ENCODE peak calls at places on chromosomes 16 and 17, in four cellular contexts. D is mesendoderm, F is IMR-90, O is endodermal cell. C is an unnamed sample.

GRCh38 chr16:4646773-4647660 is 22.4 kb downstream of the MGRN1 start:
- DNase-seq in D (no peak), F (no peak), O (no peak), C (no peak)

GRCh38 chr16:2060346-2060745 is 12.6 kb downstream of the TSC2 start:
- DNase-seq in D (no peak), O (no peak), F (no peak), C (no peak)

GRCh38 chr16:88049561-88050545 is 98.6 kb downstream of the BANP start:
- DNase-seq in F (no peak), D (no peak), O (no peak), C (no peak)

GRCh38 chr17:78674156-78674555 is 97.0 kb upstream of the DNAH17 start:
- DNase-seq in O (no peak), F (no peak), D (no peak), C (no peak)

GRCh38 chr16:11361751-11362742 is 16.8 kb downstream of the RMI2 start:
- DNase-seq in D (no peak), F (no peak), O (no peak), C (no peak)

GRCh38 chr16:9340402-9341095 is 249.1 kb downstream of the HAPSTR1 start:
- DNase-seq in F (no peak), O (no peak), D (no peak), C (no peak)

GRCh38 chr16:89166696-89167424 is 4.7 kb upstream of the CDH15 start:
- DNase-seq in O (no peak), D (no peak), F (no peak), C (no peak)

GRCh38 chr17:44589316-44590071 is 32.2 kb downstream of the FZD2 start:
- DNase-seq in D (no peak), F (peak), O (no peak), C (peak)

GRCh38 chr16:51393381-51394005 is 242.4 kb upstream of the SALL1 start:
- DNase-seq in O (no peak), D (no peak), F (peak), C (peak)

GRCh38 chr17:3033248-3033640 is 30.2 kb downstream of the OR1D5 start:
- DNase-seq in D (no peak), O (peak), F (no peak), C (no peak)

GRCh38 chr16:67967956-67968439 is 439 bp downstream of the SLC12A4 start:
- DNase-seq in F (peak), D (peak), O (peak), C (peak)

GRCh38 chr17:32692179-32692578 is 184.7 kb downstream of the MYO1D start:
- DNase-seq in D (no peak), F (no peak), O (no peak), C (no peak)

GRCh38 chr17:81858967-81859905 is 1.1 kb downstream of the P4HB start:
- DNase-seq in D (no peak), F (no peak), O (no peak), C (peak)

GRCh38 chr16:10408824-10409381 is 23.0 kb downstream of the ATF7IP2 start:
- DNase-seq in F (no peak), O (no peak), D (peak), C (no peak)

GRCh38 chr17:75003070-75003956 is 9.2 kb upstream of the MRPL58 start:
- DNase-seq in F (no peak), D (no peak), O (peak), C (no peak)

GRCh38 chr17:50346313-50347086 is 574 bp downstream of the XYLT2 start:
- DNase-seq in D (peak), O (peak), F (no peak), C (peak)

GRCh38 chr16:31213342-31213741 is 577 bp upstream of the TRIM72 start:
- DNase-seq in F (no peak), D (no peak), O (no peak), C (no peak)

GRCh38 chr17:30225112-30225511 is 10.4 kb downstream of the SLC6A4 start:
- DNase-seq in D (no peak), F (no peak), O (no peak), C (no peak)

GRCh38 chr17:35748323-35748960 is 4.6 kb downstream of the GAS2L2 start:
- DNase-seq in O (no peak), D (no peak), F (no peak), C (no peak)

GRCh38 chr17:76274559-76274956 is 9.4 kb downstream of the UBALD2 start:
- DNase-seq in O (no peak), D (no peak), F (no peak), C (no peak)

GRCh38 chr17:17055286-17056166 is 13.3 kb downstream of the MPRIP start:
- DNase-seq in O (peak), F (no peak), D (no peak), C (no peak)

GRCh38 chr17:72693956-72694355 is 398.5 kb downstream of the SLC39A11 start:
- DNase-seq in F (no peak), D (no peak), O (no peak), C (no peak)

GRCh38 chr16:68478526-68479249 is 30.4 kb upstream of the SMPD3 start:
- DNase-seq in D (peak), O (no peak), F (no peak), C (no peak)

GRCh38 chr17:35736236-35736635 is 4.8 kb downstream of the RASL10B start:
- DNase-seq in O (no peak), D (no peak), F (no peak), C (no peak)

GRCh38 chr17:61235821-61236197 is 163.8 kb upstream of the TBX2 start:
- DNase-seq in F (peak), D (no peak), O (no peak), C (peak)

GRCh38 chr16:26214694-26215093 is 522.9 kb downstream of the HS3ST4 start:
- DNase-seq in F (no peak), D (peak), O (no peak), C (no peak)

DNA sequence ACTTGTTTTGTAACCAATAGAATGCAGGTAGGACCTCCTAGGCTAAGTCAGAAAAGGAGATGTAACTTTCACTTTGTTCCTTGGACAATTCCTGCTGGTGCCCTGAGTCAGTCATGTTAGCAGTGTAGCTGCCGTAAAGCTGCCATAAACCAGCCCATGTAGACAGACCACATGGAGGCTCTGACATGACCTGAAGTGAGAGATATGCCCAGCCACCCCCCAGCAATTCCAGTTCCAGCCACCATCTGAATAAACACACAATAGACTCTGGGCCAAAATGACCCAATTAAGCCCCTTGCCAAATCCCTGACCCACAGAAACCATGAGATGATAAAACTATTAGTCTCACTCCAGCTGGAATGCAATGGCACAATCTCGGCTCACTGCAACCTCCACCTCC is 20.6 kb downstream of the SMURF2 start:
- DNase-seq in F (peak), O (no peak), D (peak), C (peak)
- H3K9ac ChIP-seq in F (no peak), O (no peak), D (no peak), C (peak)

DNA sequence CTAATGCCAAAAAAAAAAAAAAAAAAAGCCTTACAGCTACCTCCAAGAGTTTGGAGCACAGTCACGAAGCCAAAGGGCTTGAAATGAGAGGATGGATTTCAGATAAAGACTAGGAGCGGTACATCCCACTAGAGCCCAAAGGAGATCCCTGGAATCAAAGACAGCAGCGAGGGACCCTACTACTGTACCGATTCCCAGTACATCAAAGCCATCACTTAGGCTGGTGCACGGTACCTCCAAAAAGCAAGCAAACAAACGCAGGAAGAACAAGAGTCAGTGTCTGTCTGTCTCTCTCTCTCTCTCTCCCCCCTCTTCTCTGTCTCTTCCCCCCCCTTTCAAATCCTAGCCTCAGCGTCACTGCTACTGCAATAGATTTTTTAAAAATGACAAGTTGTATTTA is 12.3 kb upstream of the ZFHX3 start:
- DNase-seq in O (peak), D (no peak), F (no peak), C (no peak)
- H3K9ac ChIP-seq in O (no peak), D (no peak), F (peak), C (peak)

DNA sequence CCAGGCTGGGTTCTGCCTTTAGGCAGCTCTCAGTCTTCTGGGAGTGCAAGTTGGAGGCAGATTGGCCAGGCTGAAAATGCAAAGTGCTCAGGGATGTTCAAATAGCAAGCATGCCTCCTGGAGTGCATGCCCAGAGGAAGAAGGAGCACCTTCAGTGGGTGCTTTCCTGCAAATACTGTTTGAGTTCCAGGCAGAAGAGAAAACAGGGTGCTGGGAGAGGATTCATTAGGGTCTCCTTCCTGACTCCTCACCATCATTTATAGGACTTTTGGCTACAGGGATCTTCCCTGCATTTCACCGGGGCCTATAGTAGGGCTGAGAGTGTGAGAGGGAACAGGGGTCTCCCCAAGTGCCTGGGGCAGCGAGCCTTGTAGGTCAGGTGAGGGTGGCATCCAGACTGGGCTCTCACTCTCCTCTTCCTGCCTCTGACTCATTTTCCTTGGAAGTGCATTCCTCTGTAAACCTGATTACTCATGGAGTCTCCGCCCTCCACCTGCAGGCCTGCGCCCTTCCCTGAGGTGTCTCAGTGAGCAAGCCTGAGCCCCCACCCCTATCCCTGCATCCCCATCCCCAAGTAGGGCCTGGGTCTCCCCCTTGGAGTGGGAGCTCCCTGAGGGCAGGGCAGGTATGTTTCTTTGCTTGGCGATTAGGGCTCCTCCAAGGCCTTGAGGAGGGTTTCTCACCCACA is 17.1 kb upstream of the TNS4 start:
- DNase-seq in D (peak), F (no peak), O (peak), C (no peak)
- H3K9ac ChIP-seq in D (no peak), F (no peak), O (no peak), C (no peak)

GRCh38 chr17:7854078-7854777 is 638 bp upstream of the TMEM88 start:
- DNase-seq in D (no peak), F (no peak), O (peak), C (no peak)
- H3K9ac ChIP-seq in D (peak), F (no peak), O (peak), C (no peak)

GRCh38 chr16:70653406-70653805 is 7.0 kb downstream of the IL34 start:
- DNase-seq in F (no peak), D (no peak), O (no peak), C (no peak)
- H3K9ac ChIP-seq in F (no peak), D (no peak), O (no peak), C (peak)

GRCh38 chr16:49693445-49693844 is 162.5 kb downstream of the ZNF423 start:
- DNase-seq in D (no peak), O (peak), F (no peak), C (no peak)

GRCh38 chr16:49688298-49688697 is 167.6 kb downstream of the ZNF423 start:
- DNase-seq in O (peak), D (peak), F (no peak), C (no peak)

GRCh38 chr16:49695782-49696413 is 160.0 kb downstream of the ZNF423 start:
- DNase-seq in D (no peak), F (no peak), O (no peak), C (no peak)

GRCh38 chr16:49687603-49688002 is 168.3 kb downstream of the ZNF423 start:
- DNase-seq in D (no peak), O (no peak), F (no peak), C (no peak)

DNA sequence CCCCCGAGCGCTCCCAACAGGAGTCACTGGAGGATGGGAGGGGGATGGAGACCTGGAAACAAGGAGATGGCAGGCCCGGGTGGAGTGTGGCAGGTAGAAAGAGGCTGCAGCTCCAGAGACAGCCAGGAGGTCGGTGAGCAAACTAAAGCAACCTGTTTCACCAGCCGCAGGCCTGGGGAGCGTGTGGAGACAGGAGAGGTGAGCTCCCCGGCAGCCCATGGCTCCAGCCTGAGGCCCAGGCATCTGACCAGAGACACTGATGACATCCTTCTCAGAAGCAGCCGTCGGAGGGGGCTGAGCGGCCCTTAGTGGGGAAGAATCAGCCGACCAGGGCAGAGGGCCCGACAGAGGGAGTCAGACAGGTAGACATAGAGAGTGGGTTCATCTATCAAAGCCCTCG is 165.1 kb downstream of the ZNF423 start:
- DNase-seq in F (no peak), D (peak), O (peak), C (no peak)
- H3K9ac ChIP-seq in F (no peak), D (no peak), O (no peak), C (no peak)

C was measured in adipocyte.